ENCODE peak calls at places on chromosomes 16 and 17, in nine cellular contexts. G is iris pigment epithelial cell; T is NCI-H1436; D is HT1080; H is stimulated activated CD8-positive, alpha-beta memory T cell treated with anti-CD3 and anti-CD28 coated beads, Interleukin-15, amount 100 ng/mL, for 24 hours; I is neural crest cell; Y is ovary; B is activated CD4-positive, alpha-beta T cell treated with anti-CD3 and anti-CD28 coated beads for 4 hours; M is fibroblast of lung. A is an unnamed sample.

GRCh38 chr17:31509095-31509804 is 117.8 kb downstream of the RAB11FIP4 start:
- DNase-seq in Y (no peak), D (no peak), B (no peak), T (no peak), H (no peak), I (no peak), G (no peak), M (no peak), A (no peak)

GRCh38 chr16:19844945-19845641 is 39.6 kb downstream of the GPRC5B start:
- DNase-seq in T (no peak), D (peak; percentile 71), G (peak; percentile 95), H (no peak), Y (no peak), M (peak; percentile 86), B (no peak), I (no peak), A (peak; percentile 90)

GRCh38 chr16:50265260-50265659 is 1.1 kb upstream of the ADCY7 start:
- DNase-seq in D (peak; percentile 34), M (no peak), B (no peak), I (no peak), T (no peak), H (no peak), Y (no peak), G (no peak), A (peak; percentile 26)

GRCh38 chr16:86052926-86053325 is 154.0 kb downstream of the IRF8 start:
- DNase-seq in H (no peak), I (no peak), B (no peak), T (no peak), G (no peak), M (no peak), D (no peak), Y (no peak), A (no peak)

GRCh38 chr17:1643999-1644492 is 1.5 kb downstream of the SCARF1 start:
- DNase-seq in M (no peak), D (peak; percentile 51), G (no peak), B (no peak), Y (no peak), I (no peak), H (no peak), T (no peak), A (no peak)

GRCh38 chr16:86578499-86579267 is at the start of gene FOXL1:
- DNase-seq in M (no peak), B (no peak), Y (no peak), I (peak; percentile 24), T (no peak), H (no peak), G (peak; percentile 79), D (no peak), A (no peak)

GRCh38 chr16:10616744-10617640 is 36.6 kb upstream of the EMP2 start:
- DNase-seq in Y (peak; percentile 37), B (no peak), D (peak; percentile 32), I (peak; percentile 31), T (peak; percentile 9), H (no peak), M (peak; percentile 36), G (peak; percentile 21), A (no peak)

GRCh38 chr16:81224836-81225235 is 13.7 kb upstream of the BCO1 start:
- DNase-seq in H (no peak), Y (no peak), G (no peak), B (no peak), I (no peak), T (no peak), D (no peak), M (no peak), A (no peak)

GRCh38 chr17:43438626-43439529 is 40.1 kb downstream of the ARL4D start:
- DNase-seq in T (peak; percentile 82), B (no peak), D (no peak), Y (peak; percentile 19), H (no peak), G (no peak), I (no peak), M (peak; percentile 39), A (no peak)

GRCh38 chr16:35174006-35174405 is 1714.6 kb downstream of the TP53TG3F start:
- DNase-seq in Y (no peak), B (no peak), T (no peak), H (no peak), I (no peak), M (no peak), G (no peak), D (no peak), A (no peak)

GRCh38 chr16:53844796-53845195 is 140.8 kb downstream of the FTO start:
- DNase-seq in T (no peak), Y (no peak), G (no peak), M (no peak), D (no peak), B (no peak), H (no peak), I (no peak), A (no peak)

GRCh38 chr16:1556254-1556653 is 22.8 kb downstream of the TMEM204 start:
- DNase-seq in I (no peak), B (no peak), H (no peak), D (no peak), M (no peak), G (no peak), T (no peak), Y (no peak), A (no peak)